ENCODE peak calls at places on chromosome 5, in seven cellular contexts. D is lung, L is right cardiac atrium, J is ovary, O is mesendoderm, T is coronary artery, C is heart left ventricle. Q is an unnamed sample.

GRCh38 chr5:177295929-177296328 is 7.6 kb downstream of the RAB24 start:
- DNase-seq in D (no peak), L (no peak), J (no peak), O (no peak), T (no peak), C (no peak), Q (no peak)

GRCh38 chr5:126023894-126024575 is 399.2 kb upstream of the GRAMD2B start:
- DNase-seq in D (no peak), L (no peak), J (no peak), O (no peak), T (no peak), C (no peak), Q (no peak)

GRCh38 chr5:111407562-111407961 is 104.8 kb downstream of the STARD4 start:
- DNase-seq in D (no peak), L (no peak), J (no peak), O (no peak), T (no peak), C (no peak), Q (no peak)

GRCh38 chr5:180126716-180127681 is 55.4 kb upstream of the RNF130 start:
- DNase-seq in D (peak), L (peak), J (peak), O (no peak), T (peak), C (no peak), Q (peak)

GRCh38 chr5:133714161-133714915 is 102.0 kb upstream of the FSTL4 start:
- DNase-seq in D (no peak), L (no peak), J (no peak), O (no peak), T (peak), C (no peak), Q (no peak)

GRCh38 chr5:139456776-139457175 is 5.8 kb downstream of the ECSCR start:
- DNase-seq in D (no peak), L (no peak), J (no peak), O (no peak), T (no peak), C (no peak), Q (no peak)

GRCh38 chr5:18740301-18740700 is 1106.0 kb downstream of the TAF11L14 start:
- DNase-seq in D (no peak), L (no peak), J (no peak), O (no peak), T (no peak), C (no peak), Q (no peak)

GRCh38 chr5:75395277-75395676 is 58.3 kb downstream of the HMGCR start:
- DNase-seq in D (no peak), L (no peak), J (no peak), O (no peak), T (no peak), C (no peak), Q (no peak)

GRCh38 chr5:1952456-1953099 is 69.9 kb upstream of the IRX4 start:
- DNase-seq in D (no peak), L (no peak), J (no peak), O (peak), T (no peak), C (no peak), Q (no peak)

GRCh38 chr5:133669472-133669871 is 57.1 kb upstream of the FSTL4 start:
- DNase-seq in D (peak), L (no peak), J (no peak), O (no peak), T (no peak), C (no peak), Q (no peak)

GRCh38 chr5:23506329-23507236 is 826 bp upstream of the PRDM9 start:
- DNase-seq in D (no peak), L (no peak), J (no peak), O (peak), T (no peak), C (no peak), Q (peak)

GRCh38 chr5:78360674-78361225 is 333 bp downstream of the SCAMP1 start:
- DNase-seq in D (peak), L (peak), J (peak), O (no peak), T (peak), C (peak), Q (peak)

GRCh38 chr5:93330506-93330905 is 250.5 kb downstream of the NR2F1-AS1 start:
- DNase-seq in D (no peak), L (no peak), J (no peak), O (no peak), T (no peak), C (no peak), Q (no peak)

GRCh38 chr5:132998553-132998952 is 27.8 kb downstream of the ZCCHC10 start:
- DNase-seq in D (no peak), L (no peak), J (no peak), O (no peak), T (no peak), C (no peak), Q (no peak)

GRCh38 chr5:149636861-149637246 is 55.6 kb downstream of the ARHGEF37 start:
- DNase-seq in D (peak), L (peak), J (peak), O (peak), T (no peak), C (peak), Q (peak)

GRCh38 chr5:150101019-150101418 is 14.7 kb upstream of the CSF1R start:
- DNase-seq in D (peak), L (no peak), J (no peak), O (peak), T (no peak), C (no peak), Q (no peak)

GRCh38 chr5:138438724-138439536 is at the start of gene REEP2:
- DNase-seq in D (no peak), L (peak), J (peak), O (peak), T (no peak), C (no peak), Q (peak)

GRCh38 chr5:26430323-26430722 is 608.1 kb downstream of the CDH9 start:
- DNase-seq in D (no peak), L (no peak), J (no peak), O (no peak), T (no peak), C (no peak), Q (no peak)

GRCh38 chr5:980001-980588 is 28.5 kb upstream of the NKD2 start:
- DNase-seq in D (no peak), L (peak), J (no peak), O (no peak), T (no peak), C (peak), Q (no peak)

GRCh38 chr5:43017438-43017820 is 22.7 kb downstream of the ANXA2R start:
- DNase-seq in D (no peak), L (peak), J (peak), O (peak), T (no peak), C (peak), Q (no peak)

GRCh38 chr5:121979691-121980090 is 17.9 kb downstream of the SRFBP1 start:
- DNase-seq in D (no peak), L (no peak), J (no peak), O (peak), T (no peak), C (no peak), Q (no peak)

GRCh38 chr5:135544666-135545045 is 8.9 kb upstream of the NEUROG1 start:
- DNase-seq in D (no peak), L (no peak), J (no peak), O (no peak), T (no peak), C (no peak), Q (peak)

GRCh38 chr5:37533851-37534250 is 154.7 kb downstream of the WDR70 start:
- DNase-seq in D (no peak), L (no peak), J (no peak), O (no peak), T (no peak), C (no peak), Q (no peak)

GRCh38 chr5:119385136-119386128 is 29.6 kb downstream of the TNFAIP8 start:
- DNase-seq in D (no peak), L (no peak), J (no peak), O (peak), T (no peak), C (no peak), Q (no peak)

GRCh38 chr5:12460493-12461261 is 556.4 kb upstream of the CTNND2 start:
- DNase-seq in D (no peak), L (no peak), J (no peak), O (no peak), T (no peak), C (no peak), Q (no peak)

GRCh38 chr5:159120446-159120845 is 20.7 kb upstream of the EBF1 start:
- DNase-seq in D (no peak), L (no peak), J (no peak), O (no peak), T (no peak), C (no peak), Q (no peak)

GRCh38 chr5:169064093-169064492 is 236.8 kb downstream of the SLIT3 start:
- DNase-seq in D (peak), L (no peak), J (no peak), O (no peak), T (no peak), C (no peak), Q (no peak)

GRCh38 chr5:85732185-85732584 is 885.6 kb upstream of the COX7C start:
- DNase-seq in D (no peak), L (no peak), J (no peak), O (peak), T (no peak), C (no peak), Q (no peak)

GRCh38 chr5:1330847-1331831 is 13.8 kb downstream of the CLPTM1L start:
- DNase-seq in D (no peak), L (peak), J (no peak), O (no peak), T (no peak), C (no peak), Q (no peak)

GRCh38 chr5:116953251-116953934 is 378.8 kb upstream of the SEMA6A start:
- DNase-seq in D (no peak), L (no peak), J (no peak), O (peak), T (no peak), C (no peak), Q (no peak)

GRCh38 chr5:69024241-69024651 is 69.6 kb upstream of the SLC30A5 start:
- DNase-seq in D (no peak), L (no peak), J (no peak), O (peak), T (no peak), C (no peak), Q (peak)

DNA sequence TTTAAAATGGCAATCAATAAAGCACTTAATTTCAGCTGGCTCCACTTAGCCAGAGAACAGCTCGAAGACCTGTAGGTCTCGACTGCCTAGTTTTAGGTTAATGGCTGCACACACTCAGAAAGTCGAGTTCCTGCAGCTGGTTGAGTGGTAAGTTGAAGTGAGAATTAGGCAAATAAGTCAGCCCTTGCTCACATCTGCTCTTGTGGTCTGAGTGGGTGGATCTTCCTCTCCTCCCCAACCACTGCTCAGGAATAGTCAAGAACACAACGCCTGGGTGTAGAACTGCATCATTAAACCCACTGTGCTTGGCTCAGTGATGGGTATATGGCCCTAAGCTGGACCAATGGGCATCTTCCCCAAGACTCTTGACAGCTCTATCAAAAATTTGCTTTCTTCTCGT is 20.9 kb upstream of the ADAM19 start:
- DNase-seq in D (no peak), L (no peak), J (no peak), O (no peak), T (no peak), C (no peak), Q (no peak)
- H3K27ac ChIP-seq in D (no peak), L (no peak), J (no peak), O (no peak), T (no peak), C (no peak), Q (no peak)

DNA sequence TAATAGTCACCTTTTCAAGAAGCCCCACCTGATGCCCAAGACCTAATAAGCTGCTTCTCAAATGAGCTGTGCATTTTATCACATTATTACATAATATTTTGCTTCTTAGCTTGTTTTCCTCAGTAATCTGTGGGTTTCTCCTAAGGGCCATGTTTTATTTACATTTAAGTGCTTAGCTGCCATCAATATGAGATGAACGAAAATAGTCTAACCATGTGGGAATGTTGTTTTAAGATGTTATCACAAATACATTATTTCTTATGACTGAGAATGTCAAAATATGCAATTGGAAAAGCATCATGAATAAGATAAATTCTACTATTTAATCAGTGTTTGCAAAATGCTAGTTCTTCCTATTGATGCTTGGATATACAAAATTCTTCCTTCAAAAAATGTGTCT is 10.1 kb downstream of the ARRDC3 start:
- DNase-seq in D (no peak), L (no peak), J (no peak), O (no peak), T (no peak), C (no peak), Q (no peak)
- H3K27ac ChIP-seq in D (no peak), L (no peak), J (no peak), O (no peak), T (peak), C (no peak), Q (no peak)

DNA sequence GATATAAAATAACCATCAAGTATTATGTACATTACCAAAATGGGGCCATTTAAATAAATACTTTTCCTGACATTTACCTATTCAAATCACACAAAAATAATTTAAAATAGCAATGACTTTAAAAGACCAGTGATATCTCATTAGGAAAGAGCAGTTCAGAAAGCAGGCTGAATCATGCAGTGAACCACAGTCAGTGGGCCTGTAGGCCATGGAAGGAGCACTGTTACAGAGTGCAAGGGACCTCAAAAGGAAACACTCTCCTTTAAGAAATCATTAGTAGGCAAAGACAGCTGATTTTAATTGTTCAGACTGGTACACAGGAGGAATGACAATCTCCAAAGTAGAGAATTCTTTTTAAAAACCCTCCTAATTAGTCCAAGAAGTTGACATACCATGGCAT is 283.5 kb upstream of the EFNA5 start:
- DNase-seq in D (no peak), L (no peak), J (no peak), O (no peak), T (no peak), C (no peak), Q (no peak)
- H3K27ac ChIP-seq in D (no peak), L (no peak), J (no peak), O (no peak), T (no peak), C (no peak), Q (no peak)

GRCh38 chr5:171388816-171389168 is 1.1 kb downstream of the NPM1 start:
- DNase-seq in D (no peak), L (no peak), J (no peak), O (no peak), T (no peak), C (no peak), Q (no peak)

GRCh38 chr5:171392585-171393159 is 5.0 kb downstream of the NPM1 start:
- DNase-seq in D (no peak), L (no peak), J (no peak), O (no peak), T (no peak), C (no peak), Q (no peak)

GRCh38 chr5:171391996-171392577 is 4.4 kb downstream of the NPM1 start:
- DNase-seq in D (no peak), L (no peak), J (no peak), O (no peak), T (no peak), C (no peak), Q (no peak)

GRCh38 chr5:171387970-171388815 is 544 bp downstream of the NPM1 start:
- DNase-seq in D (peak), L (peak), J (peak), O (peak), T (peak), C (peak), Q (peak)

DNA sequence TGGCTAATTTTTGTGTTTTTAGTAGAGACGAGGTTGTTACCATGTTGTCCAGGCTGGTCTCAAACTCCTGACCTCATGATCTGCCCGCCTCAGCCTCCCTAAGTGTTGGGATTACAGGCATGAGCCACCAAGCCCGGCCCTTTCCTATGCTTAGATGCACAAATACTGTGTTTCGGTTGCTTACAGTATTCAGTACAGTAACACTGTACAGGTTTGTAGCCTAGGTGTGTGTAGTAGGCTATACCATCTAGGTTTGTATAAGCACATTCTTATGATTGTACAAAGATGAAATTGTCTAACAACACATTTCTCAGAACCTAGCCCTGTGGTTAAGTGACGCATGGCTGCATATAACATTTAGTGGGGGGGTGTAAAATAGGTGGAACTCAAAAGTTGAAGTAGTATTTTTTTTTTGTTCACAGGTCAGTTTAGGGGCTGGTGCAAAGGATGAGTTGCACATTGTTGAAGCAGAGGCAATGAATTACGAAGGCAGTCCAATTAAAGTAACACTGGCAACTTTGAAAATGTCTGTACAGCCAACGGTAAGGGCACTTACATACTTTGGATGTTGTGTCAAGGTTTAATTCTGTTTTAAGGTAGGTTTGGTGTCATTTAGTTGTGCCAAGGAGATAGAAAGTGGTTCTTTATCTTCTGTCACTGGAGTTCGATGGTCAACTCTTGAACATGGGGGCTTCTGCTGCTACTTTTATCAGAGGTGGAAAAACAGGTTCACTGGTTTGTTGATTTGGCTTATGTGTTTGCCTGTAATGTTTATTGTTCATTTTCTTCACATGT is 3.4 kb downstream of the NPM1 start:
- DNase-seq in D (no peak), L (no peak), J (no peak), O (no peak), T (no peak), C (no peak), Q (no peak)
- H3K27ac ChIP-seq in D (no peak), L (no peak), J (no peak), O (no peak), T (no peak), C (no peak), Q (no peak)

GRCh38 chr5:170333161-170333909 is 35.8 kb upstream of the LCP2 start:
- DNase-seq in D (no peak), L (no peak), J (no peak), O (peak), T (peak), C (no peak), Q (no peak)
- H3K27ac ChIP-seq in D (no peak), L (no peak), J (no peak), O (peak), T (no peak), C (no peak), Q (no peak)

GRCh38 chr5:56158331-56158960 is 74.7 kb downstream of the ANKRD55 start:
- DNase-seq in D (no peak), L (no peak), J (no peak), O (no peak), T (no peak), C (no peak), Q (no peak)
- H3K27ac ChIP-seq in D (no peak), L (no peak), J (no peak), O (peak), T (no peak), C (no peak), Q (peak)

Q was measured in WERI-Rb-1.